ENCODE peak calls at places on chromosome 1, in six cellular contexts. V is lower leg skin, J is NAMALWA, F is KBM-7, Z is head of caudate nucleus, X is GM20000. H is an unnamed sample.

GRCh38 chr1:222792744-222793143 is 22.1 kb upstream of the DISP1 start:
- DNase-seq in Z (no peak), V (no peak), X (peak), J (peak), F (peak), H (no peak)

GRCh38 chr1:203342192-203342940 is 8.6 kb downstream of the FMOD start:
- DNase-seq in J (peak), X (peak), V (no peak), F (peak), Z (peak), H (peak)

GRCh38 chr1:143718524-143718923 is 253.3 kb downstream of the FAM72C start:
- DNase-seq in F (no peak), V (no peak), X (no peak), J (no peak), Z (no peak), H (no peak)

GRCh38 chr1:6599141-6599975 is 3.3 kb downstream of the KLHL21 start:
- DNase-seq in F (peak), V (peak), Z (peak), X (no peak), J (peak), H (no peak)

GRCh38 chr1:230825061-230825803 is 43.1 kb downstream of the C1orf198 start:
- DNase-seq in V (no peak), Z (no peak), X (no peak), F (no peak), J (no peak), H (no peak)

GRCh38 chr1:193538690-193539089 is 352.3 kb upstream of the B3GALT2 start:
- DNase-seq in J (no peak), V (no peak), F (no peak), Z (no peak), X (no peak), H (no peak)

GRCh38 chr1:43241352-43241953 is 28.3 kb upstream of the TMEM125 start:
- DNase-seq in X (no peak), V (peak), F (no peak), Z (no peak), J (no peak), H (no peak)

GRCh38 chr1:236000781-236001180 is 64.1 kb downstream of the NID1 start:
- DNase-seq in X (no peak), Z (no peak), F (no peak), V (no peak), J (no peak), H (no peak)

GRCh38 chr1:80083892-80084291 is 1077.4 kb upstream of the ADGRL4 start:
- DNase-seq in X (no peak), J (no peak), Z (no peak), V (no peak), F (no peak), H (no peak)

GRCh38 chr1:39659538-39659937 is 12.4 kb downstream of the NT5C1A start:
- DNase-seq in J (no peak), X (no peak), V (no peak), Z (no peak), F (no peak), H (no peak)

GRCh38 chr1:28031173-28031572 is 57.2 kb downstream of the EYA3 start:
- DNase-seq in Z (no peak), F (no peak), V (no peak), X (no peak), J (no peak), H (no peak)

GRCh38 chr1:29256979-29257804 is 20.9 kb downstream of the PTPRU start:
- DNase-seq in Z (no peak), X (no peak), V (no peak), J (no peak), F (no peak), H (peak)

GRCh38 chr1:154953611-154954038 is 2.3 kb downstream of the PBXIP1 start:
- DNase-seq in X (no peak), J (peak), V (no peak), Z (no peak), F (no peak), H (no peak)

H was measured in COR-L47.